ENCODE peak calls at places on chromosomes 11 and 22, in eight cellular contexts. W is activated CD4-positive, CD25-positive, alpha-beta regulatory T cell treated with anti-CD3 and anti-CD28 coated beads, Interleukin-2, amount 50 U/mL, for 16 hours; I is type B pancreatic cell; U is NCI-H1092; O is left lobe of liver; G is left ventricle myocardium inferior; P is CD4-positive, CD25-positive, alpha-beta regulatory T cell; Q is stimulated activated naive B cell treated with anti-CD40 and anti-IgM and Interleukin-4, amounts not matched to agents 10 μg/mL and 1 μg/mL and 100 μg/mL, for 72 hours. J is an unnamed sample.

GRCh38 chr11:44793350-44794090 is 66.8 kb downstream of the TSPAN18 start:
- DNase-seq in W (no peak), I (no peak), U (no peak), O (no peak), G (no peak), P (no peak), Q (no peak), J (no peak)

GRCh38 chr22:48253573-48253972 is 1491.1 kb downstream of the TBC1D22A start:
- DNase-seq in W (no peak), I (no peak), U (no peak), O (no peak), G (no peak), P (no peak), Q (no peak), J (no peak)

GRCh38 chr11:44112083-44112865 is 16.8 kb downstream of the EXT2 start:
- DNase-seq in W (no peak), I (no peak), U (peak), O (no peak), G (peak), P (no peak), Q (no peak), J (no peak)

GRCh38 chr11:74932169-74932568 is 16.7 kb downstream of the XRRA1 start:
- DNase-seq in W (no peak), I (no peak), U (no peak), O (no peak), G (no peak), P (no peak), Q (no peak), J (no peak)

GRCh38 chr11:76491644-76492043 is 46.8 kb downstream of the EMSY start:
- DNase-seq in W (no peak), I (no peak), U (no peak), O (no peak), G (no peak), P (no peak), Q (no peak), J (no peak)

GRCh38 chr11:118002010-118002540 is 15.9 kb downstream of the IL10RA start:
- DNase-seq in W (no peak), I (peak), U (no peak), O (peak), G (no peak), P (peak), Q (peak), J (no peak)

GRCh38 chr11:26335903-26336302 is 4.0 kb downstream of the ANO3 start:
- DNase-seq in W (no peak), I (no peak), U (no peak), O (no peak), G (no peak), P (no peak), Q (no peak), J (no peak)

GRCh38 chr22:32822188-32822877 is 20.8 kb downstream of the TIMP3 start:
- DNase-seq in W (no peak), I (no peak), U (no peak), O (no peak), G (no peak), P (no peak), Q (no peak), J (no peak)

GRCh38 chr11:17845431-17845881 is 110.9 kb downstream of the KCNC1 start:
- DNase-seq in W (no peak), I (no peak), U (no peak), O (no peak), G (no peak), P (no peak), Q (no peak), J (no peak)

GRCh38 chr22:36419177-36419911 is 31.6 kb upstream of the MYH9 start:
- DNase-seq in W (no peak), I (no peak), U (no peak), O (peak), G (peak), P (no peak), Q (no peak), J (no peak)

GRCh38 chr11:64723907-64724862 is 1.2 kb upstream of the NRXN2 start:
- DNase-seq in W (no peak), I (no peak), U (no peak), O (no peak), G (no peak), P (no peak), Q (no peak), J (no peak)

GRCh38 chr22:40123387-40123786 is 54.3 kb upstream of the TNRC6B start:
- DNase-seq in W (no peak), I (no peak), U (no peak), O (no peak), G (peak), P (no peak), Q (no peak), J (no peak)

GRCh38 chr11:70033711-70034070 is 44.4 kb upstream of the ANO1 start:
- DNase-seq in W (no peak), I (no peak), U (no peak), O (peak), G (no peak), P (no peak), Q (no peak), J (no peak)

GRCh38 chr11:46120711-46121327 is 435 bp downstream of the PHF21A start:
- DNase-seq in W (no peak), I (no peak), U (no peak), O (peak), G (peak), P (no peak), Q (peak), J (no peak)

GRCh38 chr11:57699813-57700212 is 12.2 kb downstream of the MED19 start:
- DNase-seq in W (no peak), I (no peak), U (no peak), O (no peak), G (no peak), P (no peak), Q (no peak), J (no peak)

GRCh38 chr11:110305169-110306018 is 9.0 kb upstream of the RDX start:
- DNase-seq in W (no peak), I (no peak), U (no peak), O (no peak), G (no peak), P (no peak), Q (no peak), J (no peak)

GRCh38 chr22:45584121-45584570 is 81.5 kb downstream of the FBLN1 start:
- DNase-seq in W (no peak), I (no peak), U (no peak), O (no peak), G (no peak), P (no peak), Q (no peak), J (no peak)

GRCh38 chr22:20793386-20794131 is 19.6 kb downstream of the SERPIND1 start:
- DNase-seq in W (no peak), I (no peak), U (no peak), O (no peak), G (no peak), P (no peak), Q (no peak), J (no peak)

GRCh38 chr11:45806072-45806933 is 1.4 kb downstream of the SLC35C1 start:
- DNase-seq in W (no peak), I (no peak), U (no peak), O (no peak), G (no peak), P (no peak), Q (no peak), J (no peak)

GRCh38 chr11:114774599-114775365 is 96.5 kb downstream of the NXPE2 start:
- DNase-seq in W (no peak), I (peak), U (peak), O (no peak), G (no peak), P (peak), Q (no peak), J (no peak)

GRCh38 chr22:33357894-33358440 is 299.8 kb upstream of the SYN3 start:
- DNase-seq in W (no peak), I (no peak), U (peak), O (no peak), G (no peak), P (no peak), Q (no peak), J (no peak)

GRCh38 chr11:87473174-87473573 is 435.4 kb downstream of the TMEM135 start:
- DNase-seq in W (no peak), I (no peak), U (no peak), O (no peak), G (peak), P (no peak), Q (no peak), J (no peak)

GRCh38 chr11:771617-772204 is 5.6 kb downstream of the GATD1 start:
- DNase-seq in W (no peak), I (no peak), U (no peak), O (no peak), G (no peak), P (no peak), Q (no peak), J (no peak)

GRCh38 chr11:78822931-78823423 is 248.3 kb upstream of the NARS2 start:
- DNase-seq in W (no peak), I (no peak), U (no peak), O (no peak), G (peak), P (no peak), Q (no peak), J (no peak)

GRCh38 chr11:103888541-103888951 is 147.9 kb upstream of the DDI1 start:
- DNase-seq in W (no peak), I (no peak), U (no peak), O (no peak), G (no peak), P (no peak), Q (no peak), J (no peak)

GRCh38 chr11:22778642-22779041 is 51.0 kb downstream of the SVIP start:
- DNase-seq in W (no peak), I (no peak), U (no peak), O (no peak), G (no peak), P (peak), Q (no peak), J (no peak)

GRCh38 chr22:30511109-30511508 is 5.6 kb upstream of the SEC14L4 start:
- DNase-seq in W (no peak), I (no peak), U (no peak), O (no peak), G (no peak), P (no peak), Q (no peak), J (no peak)

GRCh38 chr22:26529345-26529744 is 17.1 kb upstream of the TFIP11 start:
- DNase-seq in W (no peak), I (no peak), U (peak), O (peak), G (no peak), P (no peak), Q (no peak), J (no peak)

GRCh38 chr11:115247404-115247803 is 256.8 kb downstream of the CADM1 start:
- DNase-seq in W (no peak), I (no peak), U (no peak), O (no peak), G (no peak), P (no peak), Q (no peak), J (no peak)

GRCh38 chr22:37427711-37428635 is 694 bp upstream of the ELFN2 start:
- DNase-seq in W (no peak), I (no peak), U (no peak), O (no peak), G (no peak), P (no peak), Q (no peak), J (no peak)

GRCh38 chr22:17860220-17860965 is 86.1 kb upstream of the BID start:
- DNase-seq in W (no peak), I (no peak), U (no peak), O (no peak), G (no peak), P (no peak), Q (no peak), J (no peak)

GRCh38 chr11:17413414-17414316 is 25.2 kb upstream of the KCNJ11 start:
- DNase-seq in W (no peak), I (no peak), U (peak), O (peak), G (no peak), P (no peak), Q (no peak), J (no peak)

GRCh38 chr11:26842458-26842841 is 120.6 kb upstream of the SLC5A12 start:
- DNase-seq in W (no peak), I (no peak), U (no peak), O (no peak), G (no peak), P (no peak), Q (no peak), J (no peak)

GRCh38 chr11:129922674-129923073 is 27.3 kb upstream of the NFRKB start:
- DNase-seq in W (no peak), I (no peak), U (no peak), O (no peak), G (no peak), P (no peak), Q (no peak), J (no peak)

GRCh38 chr22:46339956-46340355 is 4.4 kb downstream of the TRMU start:
- DNase-seq in W (no peak), I (no peak), U (no peak), O (no peak), G (peak), P (no peak), Q (no peak), J (no peak)

GRCh38 chr11:68212421-68213134 is 518 bp downstream of the KMT5B start:
- DNase-seq in W (peak), I (peak), U (peak), O (peak), G (peak), P (peak), Q (peak), J (no peak)

GRCh38 chr11:9664276-9665171 is 647 bp downstream of the SWAP70 start:
- DNase-seq in W (no peak), I (peak), U (no peak), O (peak), G (peak), P (peak), Q (no peak), J (no peak)

GRCh38 chr22:43449205-43449830 is 37.5 kb downstream of the MPPED1 start:
- DNase-seq in W (no peak), I (no peak), U (no peak), O (no peak), G (no peak), P (no peak), Q (no peak), J (no peak)

GRCh38 chr11:70082829-70083228 is 4.7 kb downstream of the ANO1 start:
- DNase-seq in W (no peak), I (no peak), U (no peak), O (no peak), G (no peak), P (no peak), Q (no peak), J (no peak)

GRCh38 chr22:48104786-48105185 is 1342.3 kb downstream of the TBC1D22A start:
- DNase-seq in W (no peak), I (peak), U (no peak), O (no peak), G (no peak), P (no peak), Q (no peak), J (no peak)